ENCODE peak calls at places on chromosomes 1 and 21, in seven cellular contexts. X is ovary, I is stomach, V is heart left ventricle, R is esophagus muscularis mucosa, Z is IMR-90, Y is body of pancreas. H is an unnamed sample.

GRCh38 chr1:234962340-234962989 is 166.2 kb downstream of the TOMM20 start:
- DNase-seq in X (no peak), I (no peak), V (peak), R (no peak), Z (peak), Y (peak), H (peak)

GRCh38 chr1:150550222-150551048 is 1.2 kb downstream of the ADAMTSL4 start:
- DNase-seq in X (peak), I (no peak), V (no peak), R (no peak), Z (no peak), Y (no peak), H (no peak)

GRCh38 chr1:162023547-162024501 is at the start of gene OLFML2B:
- DNase-seq in X (peak), I (peak), V (peak), R (no peak), Z (peak), Y (peak), H (peak)

GRCh38 chr1:38812981-38813380 is 46.6 kb downstream of the RRAGC start:
- DNase-seq in X (no peak), I (no peak), V (no peak), R (no peak), Z (no peak), Y (no peak), H (peak)

GRCh38 chr1:111576547-111576946 is 43.0 kb upstream of the RAP1A start:
- DNase-seq in X (no peak), I (peak), V (no peak), R (peak), Z (no peak), Y (peak), H (no peak)

GRCh38 chr1:246689409-246689997 is 34.7 kb upstream of the SCCPDH start:
- DNase-seq in X (peak), I (peak), V (peak), R (no peak), Z (peak), Y (peak), H (peak)

GRCh38 chr1:245234217-245235120 is 79.7 kb downstream of the KIF26B start:
- DNase-seq in X (no peak), I (no peak), V (no peak), R (no peak), Z (no peak), Y (peak), H (peak)

GRCh38 chr1:180851995-180852887 is 60.5 kb upstream of the KIAA1614 start:
- DNase-seq in X (no peak), I (no peak), V (no peak), R (no peak), Z (no peak), Y (no peak), H (no peak)

GRCh38 chr1:154998201-154998780 is 4.3 kb upstream of the ZBTB7B start:
- DNase-seq in X (no peak), I (no peak), V (no peak), R (no peak), Z (no peak), Y (no peak), H (peak)

GRCh38 chr1:112956503-112957132 is 622 bp upstream of the SLC16A1 start:
- DNase-seq in X (no peak), I (no peak), V (no peak), R (peak), Z (no peak), Y (peak), H (peak)

GRCh38 chr1:210407207-210407886 is 78.6 kb downstream of the HHAT start:
- DNase-seq in X (peak), I (peak), V (peak), R (peak), Z (peak), Y (peak), H (peak)

GRCh38 chr1:193259619-193260018 is 73.2 kb upstream of the B3GALT2 start:
- DNase-seq in X (no peak), I (no peak), V (no peak), R (no peak), Z (no peak), Y (no peak), H (no peak)

GRCh38 chr1:154467768-154468102 is 34.3 kb upstream of the TDRD10 start:
- DNase-seq in X (no peak), I (no peak), V (no peak), R (no peak), Z (no peak), Y (no peak), H (no peak)

GRCh38 chr1:26358411-26359384 is 4.8 kb upstream of the CRYBG2 start:
- DNase-seq in X (no peak), I (peak), V (no peak), R (no peak), Z (no peak), Y (peak), H (no peak)

GRCh38 chr1:203189951-203190352 is 3.4 kb upstream of the CHI3L1 start:
- DNase-seq in X (no peak), I (no peak), V (no peak), R (no peak), Z (peak), Y (no peak), H (peak)

GRCh38 chr1:6884652-6885153 is 99.4 kb downstream of the CAMTA1 start:
- DNase-seq in X (no peak), I (no peak), V (no peak), R (no peak), Z (no peak), Y (no peak), H (no peak)

GRCh38 chr1:234047113-234047512 is 142.6 kb downstream of the SLC35F3 start:
- DNase-seq in X (no peak), I (no peak), V (no peak), R (no peak), Z (no peak), Y (no peak), H (no peak)

GRCh38 chr1:43800801-43801200 is 93.5 kb downstream of the ST3GAL3 start:
- DNase-seq in X (no peak), I (no peak), V (no peak), R (no peak), Z (no peak), Y (no peak), H (no peak)

GRCh38 chr1:162942903-162943567 is 82.1 kb upstream of the CCDC190 start:
- DNase-seq in X (no peak), I (no peak), V (no peak), R (no peak), Z (peak), Y (no peak), H (no peak)

DNA sequence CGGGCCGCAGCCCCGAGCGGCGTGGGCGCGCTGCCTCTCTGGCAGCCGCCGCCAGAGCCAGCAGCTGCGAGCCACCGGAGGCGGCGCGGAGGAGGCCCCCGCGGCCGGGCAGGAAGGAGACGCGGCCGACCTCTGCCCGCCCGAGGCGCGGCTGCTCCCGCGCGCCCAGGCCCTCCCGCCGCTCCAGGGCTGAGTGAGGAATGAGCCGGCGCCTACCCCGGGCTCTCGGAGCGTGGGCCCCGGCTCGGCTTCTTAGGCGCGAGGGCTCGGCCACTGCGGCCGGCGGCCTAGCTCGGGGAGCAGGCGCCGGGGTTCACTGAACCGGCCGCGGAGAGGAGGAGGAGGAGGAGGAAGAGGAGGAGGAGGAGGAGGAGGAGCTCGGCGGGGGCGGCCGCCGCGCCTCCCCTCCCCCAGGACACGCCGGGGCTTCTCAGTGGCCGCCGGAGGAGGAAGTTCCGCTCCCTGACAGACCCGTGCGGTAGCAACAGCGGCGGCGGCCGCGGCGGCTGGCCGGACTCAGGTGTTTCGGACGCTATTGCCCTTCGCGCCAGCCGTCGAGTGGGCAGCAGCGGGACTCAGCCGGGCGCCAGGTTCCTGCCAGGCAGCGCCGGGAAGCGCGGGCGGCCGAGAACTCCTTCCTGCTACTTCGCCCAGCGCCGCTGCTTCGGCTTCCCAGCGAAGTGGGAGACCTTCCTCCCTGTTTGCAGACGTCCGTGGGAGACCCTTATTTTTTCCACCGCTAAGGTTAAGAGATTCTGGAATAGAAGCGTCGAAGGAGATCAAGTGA is at the start of gene MAN1A2:
- DNase-seq in X (peak), I (peak), V (peak), R (peak), Z (peak), Y (peak), H (peak)
- TF ChIP-seq POLR2A in X (peak), I (no peak), V (no peak), R (no peak), Z (no peak), Y (peak), H (peak)

DNA sequence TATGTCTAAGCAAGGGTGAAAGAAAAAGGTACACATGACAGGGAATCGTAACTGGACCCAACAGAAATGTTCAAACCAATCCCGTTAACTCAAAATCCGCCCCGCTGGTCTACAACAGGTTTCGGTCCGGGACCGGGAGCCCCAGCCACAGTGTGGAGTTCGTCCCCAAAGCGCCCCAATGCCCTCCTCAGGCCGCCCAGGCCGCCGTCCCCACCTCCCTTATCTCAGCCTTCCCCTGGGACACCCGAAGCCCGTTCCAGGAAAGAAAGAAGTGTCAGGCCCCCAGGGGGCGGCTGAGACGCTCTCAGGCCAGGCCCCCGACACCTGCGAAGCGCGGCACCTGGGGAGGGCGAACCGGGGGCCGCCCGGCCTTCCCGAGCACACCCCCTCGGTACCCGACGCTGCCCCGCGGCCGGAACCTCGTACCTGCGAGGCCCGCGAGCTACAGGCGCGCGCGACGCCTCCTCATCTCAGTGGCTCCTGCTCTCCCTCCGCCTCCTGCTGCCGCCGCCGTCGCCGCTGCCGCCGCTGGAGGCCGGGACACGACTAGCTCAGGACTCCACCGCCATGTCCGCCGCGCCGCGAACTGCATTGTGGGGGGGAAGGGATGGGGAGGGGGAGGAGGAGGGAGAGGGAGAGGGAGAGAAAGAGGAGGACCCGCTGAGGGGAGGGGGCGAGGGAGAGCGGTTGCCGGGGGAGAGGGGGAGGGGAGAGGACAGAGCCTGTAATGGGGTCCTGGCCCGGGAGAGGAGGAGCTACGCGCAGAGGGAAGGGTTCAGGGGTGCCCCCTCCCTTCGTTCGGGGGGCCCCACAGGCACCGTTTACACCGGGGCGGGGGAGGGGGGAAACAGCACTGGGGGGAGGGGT is at the start of gene TUT4:
- DNase-seq in X (peak), I (peak), V (peak), R (peak), Z (peak), Y (peak), H (peak)
- TF ChIP-seq POLR2A in X (peak), I (no peak), V (no peak), R (peak), Z (no peak), Y (peak), H (no peak)

GRCh38 chr21:31030367-31031106 is 7.7 kb downstream of the KRTAP19-8 start:
- DNase-seq in X (no peak), I (no peak), V (no peak), R (no peak), Z (no peak), Y (no peak), H (no peak)
- TF ChIP-seq POLR2A in X (no peak), I (no peak), V (no peak), R (no peak), Z (no peak), Y (no peak), H (no peak)

DNA sequence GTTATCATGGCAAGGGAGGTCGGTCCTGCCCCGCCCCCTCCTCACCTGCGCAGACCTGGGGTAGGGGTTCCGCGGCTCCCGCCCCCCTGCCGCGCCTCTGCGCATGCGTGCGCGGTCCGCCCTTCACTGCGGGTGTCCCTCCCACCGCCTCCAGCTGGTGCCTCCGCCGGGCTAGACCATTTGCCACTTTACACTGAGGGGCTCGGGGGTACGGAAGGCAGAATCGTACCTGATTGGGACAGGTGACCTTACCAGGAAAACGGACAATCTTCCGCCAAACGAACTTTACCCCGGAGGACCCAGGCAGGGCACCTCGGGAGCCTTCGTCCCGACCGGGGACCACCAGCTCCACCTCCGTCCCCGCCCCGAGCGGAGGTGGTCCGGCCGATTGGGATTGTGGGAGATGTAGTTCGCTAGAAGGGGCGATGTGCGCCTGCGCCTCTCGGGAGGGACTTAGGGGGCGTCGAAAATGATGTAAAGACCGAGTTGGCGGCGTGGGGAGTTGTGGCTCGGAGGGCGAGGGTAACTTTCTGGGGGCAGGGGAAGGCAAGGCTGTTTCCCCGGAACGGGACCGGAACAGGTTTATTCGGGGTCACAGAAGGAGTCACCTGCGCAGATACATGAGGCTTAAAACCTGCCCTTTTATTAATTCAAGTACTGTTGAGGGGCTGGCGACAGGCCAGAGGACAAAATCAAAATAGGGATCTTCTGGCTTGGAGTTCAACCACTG is at the start of gene DNAJC28:
- DNase-seq in X (peak), I (peak), V (peak), R (peak), Z (peak), Y (peak), H (peak)
- TF ChIP-seq POLR2A in X (peak), I (no peak), V (no peak), R (peak), Z (no peak), Y (no peak), H (no peak)

DNA sequence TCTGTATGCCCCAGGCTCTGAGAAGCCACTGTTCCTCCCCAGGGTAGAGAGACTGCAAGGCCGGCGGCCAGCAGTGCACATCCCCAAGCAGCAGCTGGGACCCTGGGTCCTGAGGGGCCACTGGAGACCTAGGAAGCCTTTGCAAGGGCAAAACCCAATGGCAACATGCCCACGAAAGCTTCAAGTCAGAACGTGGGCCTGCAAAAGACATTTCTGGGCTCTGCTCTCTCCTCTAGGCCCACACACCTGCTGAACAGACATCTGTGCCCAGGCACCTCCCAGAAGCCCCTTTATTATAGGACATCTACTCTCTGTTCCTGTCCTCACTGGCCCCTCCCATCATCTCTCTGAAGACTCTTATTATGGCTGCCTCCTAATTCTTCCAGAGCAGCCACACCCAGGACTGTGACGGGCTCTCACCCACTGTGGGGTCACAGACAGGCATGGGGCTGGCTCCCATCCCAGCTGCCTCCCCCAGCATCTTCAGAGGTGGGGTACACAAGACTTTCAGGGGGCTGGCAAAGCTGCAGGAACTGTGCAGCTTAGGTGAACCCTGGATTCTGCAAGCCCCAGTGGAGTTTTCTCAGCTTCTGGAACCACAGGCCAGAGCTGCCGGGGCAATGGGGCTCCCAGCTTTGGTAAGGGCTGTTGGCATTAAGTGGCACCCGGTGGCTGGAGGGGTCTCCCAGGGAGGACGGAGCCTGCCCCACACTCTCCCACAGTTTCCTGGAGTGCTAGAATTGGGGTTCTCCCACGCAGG is 12.6 kb downstream of the TRIM11 start:
- DNase-seq in X (no peak), I (no peak), V (no peak), R (no peak), Z (no peak), Y (no peak), H (no peak)
- TF ChIP-seq POLR2A in X (no peak), I (no peak), V (no peak), R (no peak), Z (no peak), Y (no peak), H (no peak)

GRCh38 chr1:168897249-168897648 is 168.2 kb upstream of the DPT start:
- DNase-seq in X (no peak), I (no peak), V (no peak), R (no peak), Z (no peak), Y (no peak), H (no peak)

GRCh38 chr1:168894397-168894796 is 165.4 kb upstream of the DPT start:
- DNase-seq in X (no peak), I (no peak), V (no peak), R (no peak), Z (no peak), Y (no peak), H (no peak)

GRCh38 chr1:168892945-168893344 is 163.9 kb upstream of the DPT start:
- DNase-seq in X (no peak), I (no peak), V (no peak), R (no peak), Z (no peak), Y (no peak), H (no peak)

GRCh38 chr1:168888418-168888817 is 159.4 kb upstream of the DPT start:
- DNase-seq in X (no peak), I (no peak), V (no peak), R (no peak), Z (no peak), Y (no peak), H (no peak)

DNA sequence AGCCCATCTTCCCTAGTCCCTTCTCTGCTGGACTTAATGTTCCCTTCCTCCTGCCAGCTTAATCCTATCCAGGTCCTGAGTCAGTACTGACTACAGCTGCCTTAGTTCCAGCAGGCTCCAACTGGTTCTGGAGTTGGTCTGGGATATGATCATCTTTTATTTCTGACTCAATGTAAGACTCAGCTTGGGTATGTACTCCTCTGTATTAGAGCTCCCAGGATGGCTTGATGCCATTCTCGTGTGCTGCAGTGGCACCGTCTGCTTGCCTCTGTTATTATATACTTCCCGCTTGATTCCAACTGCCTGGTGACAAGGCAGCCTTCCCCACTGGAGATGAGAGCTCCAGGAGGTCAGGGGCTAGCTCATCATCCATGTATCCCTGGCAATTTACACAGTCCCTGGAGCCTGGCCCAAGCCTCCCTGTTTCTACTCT is 164.4 kb upstream of the DPT start:
- DNase-seq in X (peak), I (no peak), V (peak), R (no peak), Z (no peak), Y (peak), H (peak)
- TF ChIP-seq POLR2A in X (no peak), I (no peak), V (no peak), R (no peak), Z (no peak), Y (no peak), H (no peak)

GRCh38 chr21:25569084-25569483 is 38.2 kb downstream of the MRPL39 start:
- DNase-seq in X (no peak), I (no peak), V (no peak), R (no peak), Z (peak), Y (no peak), H (no peak)
- TF ChIP-seq POLR2A in X (no peak), I (no peak), V (no peak), R (no peak), Z (no peak), Y (no peak), H (no peak)

DNA sequence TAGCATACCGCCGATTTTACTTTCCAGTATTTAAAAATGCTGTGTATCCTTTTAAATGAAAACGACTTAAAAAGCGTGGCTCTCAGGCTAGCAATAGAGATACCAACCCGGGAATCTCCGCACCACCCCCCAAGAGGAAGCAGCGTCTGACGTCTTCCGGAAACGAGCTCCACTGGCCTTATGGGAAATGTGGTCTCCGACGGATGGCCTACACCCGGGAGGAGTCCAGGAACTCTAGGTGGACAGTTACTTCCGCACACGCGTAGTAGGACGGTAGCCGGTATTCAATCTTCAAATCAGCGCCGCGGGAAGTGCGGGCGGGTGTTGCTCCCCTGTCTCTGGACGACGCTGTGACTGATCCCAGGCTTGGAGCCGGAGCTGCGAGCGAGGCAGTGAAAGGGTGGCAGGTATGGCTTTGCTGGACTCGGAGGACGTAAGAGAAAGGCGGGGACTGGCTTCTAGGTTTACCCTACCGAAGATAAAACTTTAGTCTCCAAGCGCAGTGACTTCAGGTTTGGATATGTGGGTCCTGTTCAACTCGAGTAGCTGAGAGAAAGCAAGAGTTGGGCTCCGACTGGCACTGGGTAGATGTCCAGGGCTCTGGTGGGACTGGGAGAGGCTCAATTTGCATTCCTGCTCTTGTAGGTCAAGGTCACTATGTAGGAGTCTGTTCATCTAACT is at the start of gene ZNF684:
- DNase-seq in X (peak), I (peak), V (peak), R (peak), Z (peak), Y (peak), H (peak)
- TF ChIP-seq POLR2A in X (peak), I (no peak), V (no peak), R (no peak), Z (peak), Y (no peak), H (no peak)